ENCODE peak calls at places on chromosomes 3 and 15, in six cellular contexts. One of them, this sample, is unnamed.

GRCh38 chr3:138950006-138950644 is 3.1 kb downstream of the FOXL2NB start:
- DNase-seq in RWPE1: no peak
- DNase-seq in foreskin fibroblast: peak
- DNase-seq in AG04449: no peak
- DNase-seq in tibial nerve: no peak
- DNase-seq in MCF 10A: no peak
- DNase-seq in this sample: no peak

GRCh38 chr15:66765478-66766281 is 63.6 kb downstream of the SMAD6 start:
- DNase-seq in AG04449: no peak
- DNase-seq in foreskin fibroblast: no peak
- DNase-seq in tibial nerve: no peak
- DNase-seq in MCF 10A: peak
- DNase-seq in RWPE1: peak
- DNase-seq in this sample: no peak

GRCh38 chr3:195269375-195270078 is 1.4 kb downstream of the XXYLT1 start:
- DNase-seq in RWPE1: no peak
- DNase-seq in AG04449: no peak
- DNase-seq in MCF 10A: no peak
- DNase-seq in tibial nerve: no peak
- DNase-seq in foreskin fibroblast: no peak
- DNase-seq in this sample: no peak

GRCh38 chr3:51933471-51934138 is 8.1 kb downstream of the RRP9 start:
- DNase-seq in foreskin fibroblast: no peak
- DNase-seq in tibial nerve: no peak
- DNase-seq in MCF 10A: no peak
- DNase-seq in AG04449: no peak
- DNase-seq in RWPE1: no peak
- DNase-seq in this sample: no peak

GRCh38 chr3:52880047-52880446 is 17.3 kb downstream of the STIMATE start:
- DNase-seq in foreskin fibroblast: no peak
- DNase-seq in MCF 10A: no peak
- DNase-seq in RWPE1: no peak
- DNase-seq in tibial nerve: no peak
- DNase-seq in AG04449: no peak
- DNase-seq in this sample: no peak

GRCh38 chr15:65292938-65293518 is 2.8 kb upstream of the RNU5A-1 start:
- DNase-seq in MCF 10A: peak
- DNase-seq in AG04449: no peak
- DNase-seq in foreskin fibroblast: no peak
- DNase-seq in RWPE1: no peak
- DNase-seq in tibial nerve: no peak
- DNase-seq in this sample: no peak

GRCh38 chr3:59831394-59831793 is 781.6 kb upstream of the CFAP20DC start:
- DNase-seq in foreskin fibroblast: no peak
- DNase-seq in AG04449: no peak
- DNase-seq in tibial nerve: no peak
- DNase-seq in RWPE1: no peak
- DNase-seq in MCF 10A: no peak
- DNase-seq in this sample: no peak

GRCh38 chr3:194446172-194446571 is 40.6 kb downstream of the ATP13A3 start:
- DNase-seq in AG04449: no peak
- DNase-seq in tibial nerve: no peak
- DNase-seq in foreskin fibroblast: no peak
- DNase-seq in MCF 10A: no peak
- DNase-seq in RWPE1: no peak
- DNase-seq in this sample: no peak

GRCh38 chr3:194140520-194141414 is 4.8 kb downstream of the HES1 start:
- DNase-seq in MCF 10A: peak
- DNase-seq in foreskin fibroblast: peak
- DNase-seq in AG04449: no peak
- DNase-seq in tibial nerve: no peak
- DNase-seq in RWPE1: peak
- DNase-seq in this sample: no peak

GRCh38 chr3:168847293-168847883 is 751.7 kb upstream of the GOLIM4 start:
- DNase-seq in tibial nerve: no peak
- DNase-seq in MCF 10A: peak
- DNase-seq in foreskin fibroblast: peak
- DNase-seq in RWPE1: peak
- DNase-seq in AG04449: no peak
- DNase-seq in this sample: no peak
- TF ChIP-seq CTCF in tibial nerve: peak
- TF ChIP-seq CTCF in MCF 10A: peak
- TF ChIP-seq CTCF in foreskin fibroblast: peak
- TF ChIP-seq CTCF in RWPE1: peak
- TF ChIP-seq CTCF in AG04449: peak
- TF ChIP-seq CTCF in this sample: peak

DNA sequence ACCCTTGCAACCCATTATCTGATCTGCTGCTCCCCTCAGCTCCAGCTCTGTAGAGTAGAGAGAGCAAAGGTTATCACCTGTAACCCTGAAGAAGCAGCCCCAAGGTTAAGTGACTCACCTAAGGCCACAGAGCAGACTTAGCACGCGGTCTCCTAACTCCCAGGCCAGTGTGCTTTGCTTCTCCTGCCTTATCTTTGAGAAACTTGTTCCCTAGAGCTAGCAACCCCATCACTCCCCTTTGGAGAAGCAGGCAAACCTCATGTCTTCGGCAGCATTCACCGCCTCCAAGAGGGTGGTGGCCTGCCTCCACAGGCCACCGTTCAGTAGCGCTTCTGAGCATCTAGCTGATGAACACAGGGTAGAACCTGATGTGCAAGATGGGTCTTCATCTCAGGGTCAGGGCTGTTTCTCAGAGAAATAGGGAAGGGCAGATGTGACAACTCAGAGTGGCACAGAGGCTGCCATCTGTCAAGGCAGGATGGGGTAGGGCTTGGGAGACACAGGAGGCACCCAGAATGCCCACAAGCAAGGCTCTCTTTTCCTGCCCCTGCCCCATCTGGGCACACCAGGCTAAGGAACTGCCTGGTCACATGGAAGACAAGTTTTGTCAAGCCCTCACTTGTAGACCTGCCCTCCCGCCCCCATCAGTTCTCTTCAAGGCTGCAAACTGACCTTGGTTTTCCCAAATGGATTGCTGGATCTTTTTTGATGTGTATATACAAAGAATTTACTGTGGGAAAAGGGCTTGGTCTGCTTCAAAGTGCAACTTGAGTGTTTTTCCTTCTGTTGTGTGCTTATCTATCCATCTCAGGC is 34.9 kb upstream of the CLK3 start:
- DNase-seq in foreskin fibroblast: no peak
- DNase-seq in AG04449: no peak
- DNase-seq in tibial nerve: no peak
- DNase-seq in MCF 10A: peak
- DNase-seq in RWPE1: peak
- DNase-seq in this sample: peak
- TF ChIP-seq CTCF in foreskin fibroblast: no peak
- TF ChIP-seq CTCF in AG04449: no peak
- TF ChIP-seq CTCF in tibial nerve: no peak
- TF ChIP-seq CTCF in MCF 10A: no peak
- TF ChIP-seq CTCF in RWPE1: no peak
- TF ChIP-seq CTCF in this sample: no peak

DNA sequence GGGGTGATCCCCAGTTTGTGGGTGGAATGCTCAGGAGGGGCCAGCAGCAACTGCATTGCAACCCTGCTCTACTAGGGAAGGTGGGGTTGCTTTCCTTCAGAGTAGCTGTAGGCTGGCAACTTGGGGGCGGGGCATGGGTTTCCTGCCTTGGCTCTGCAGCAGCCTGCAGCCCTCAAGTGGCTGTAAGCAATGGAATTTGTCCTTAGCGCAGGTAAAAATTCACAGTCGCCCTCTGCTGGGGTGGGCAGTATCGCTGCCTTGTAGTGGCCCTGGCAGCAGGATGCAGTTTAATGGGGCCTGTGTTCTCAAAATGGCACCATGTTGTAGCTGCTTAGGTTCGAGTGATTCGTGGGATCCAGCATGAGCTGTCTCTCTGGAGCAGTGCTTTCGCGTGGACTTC is 29.8 kb downstream of the STT3B start:
- DNase-seq in MCF 10A: no peak
- DNase-seq in AG04449: no peak
- DNase-seq in tibial nerve: no peak
- DNase-seq in foreskin fibroblast: no peak
- DNase-seq in RWPE1: no peak
- DNase-seq in this sample: no peak
- TF ChIP-seq CTCF in MCF 10A: no peak
- TF ChIP-seq CTCF in AG04449: no peak
- TF ChIP-seq CTCF in tibial nerve: no peak
- TF ChIP-seq CTCF in foreskin fibroblast: no peak
- TF ChIP-seq CTCF in RWPE1: no peak
- TF ChIP-seq CTCF in this sample: no peak

DNA sequence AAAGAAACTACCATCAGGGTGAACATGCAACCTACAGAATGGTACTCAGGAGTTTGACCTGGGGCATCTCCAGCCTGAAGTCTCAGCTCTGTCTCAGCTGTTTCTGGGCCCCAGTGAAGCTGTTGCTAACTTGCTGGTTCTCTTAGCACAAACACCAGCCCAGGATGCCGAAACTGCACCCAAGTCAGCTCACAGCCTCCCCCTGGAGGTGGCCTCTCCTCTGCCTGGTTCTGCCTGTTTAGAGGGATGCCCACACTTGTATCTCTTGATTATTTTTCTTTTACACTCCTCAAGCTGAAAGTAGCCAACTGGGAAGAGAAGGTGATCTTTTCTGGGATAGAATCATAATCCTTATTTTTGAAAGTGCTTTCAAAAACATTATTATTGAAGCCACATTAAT is 289.0 kb upstream of the RASGRP1 start:
- DNase-seq in foreskin fibroblast: peak
- DNase-seq in MCF 10A: peak
- DNase-seq in RWPE1: peak
- DNase-seq in tibial nerve: no peak
- DNase-seq in AG04449: no peak
- DNase-seq in this sample: no peak
- TF ChIP-seq CTCF in foreskin fibroblast: peak
- TF ChIP-seq CTCF in MCF 10A: peak
- TF ChIP-seq CTCF in RWPE1: peak
- TF ChIP-seq CTCF in tibial nerve: no peak
- TF ChIP-seq CTCF in AG04449: peak
- TF ChIP-seq CTCF in this sample: no peak

GRCh38 chr3:157347577-157348303 is 88.9 kb upstream of the PTX3 start:
- DNase-seq in tibial nerve: no peak
- DNase-seq in foreskin fibroblast: peak
- DNase-seq in RWPE1: no peak
- DNase-seq in AG04449: no peak
- DNase-seq in MCF 10A: peak
- DNase-seq in this sample: no peak
- TF ChIP-seq CTCF in tibial nerve: no peak
- TF ChIP-seq CTCF in foreskin fibroblast: peak
- TF ChIP-seq CTCF in RWPE1: peak
- TF ChIP-seq CTCF in AG04449: peak
- TF ChIP-seq CTCF in MCF 10A: peak
- TF ChIP-seq CTCF in this sample: no peak

DNA sequence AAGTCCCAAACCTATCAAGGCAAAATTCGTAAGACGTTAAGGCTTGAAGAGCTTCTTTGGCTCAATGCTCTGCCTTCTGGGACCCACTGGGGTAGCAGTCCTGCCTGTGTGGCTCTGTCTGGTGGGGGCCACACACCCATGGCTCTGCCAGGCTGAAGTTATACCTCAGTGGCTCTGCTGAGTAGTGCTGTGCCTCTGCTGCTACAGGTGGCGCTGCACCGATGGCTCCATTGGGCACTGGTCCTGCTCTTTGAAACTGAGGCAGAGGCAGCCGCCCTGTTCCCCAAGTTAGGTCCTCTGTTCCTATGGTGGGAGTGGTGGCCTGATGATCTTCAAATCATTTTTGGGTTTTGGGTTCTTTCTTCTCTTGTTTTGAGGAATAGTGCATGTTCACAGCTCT is 68.0 kb upstream of the AP4E1 start:
- DNase-seq in RWPE1: no peak
- DNase-seq in AG04449: no peak
- DNase-seq in tibial nerve: no peak
- DNase-seq in foreskin fibroblast: no peak
- DNase-seq in MCF 10A: no peak
- DNase-seq in this sample: no peak
- TF ChIP-seq CTCF in RWPE1: no peak
- TF ChIP-seq CTCF in AG04449: no peak
- TF ChIP-seq CTCF in tibial nerve: no peak
- TF ChIP-seq CTCF in foreskin fibroblast: no peak
- TF ChIP-seq CTCF in MCF 10A: no peak
- TF ChIP-seq CTCF in this sample: no peak

This sample was measured in CD14-positive monocyte.